ENCODE peak calls at places on chromosomes 16 and 17, in four cellular contexts. B is heart right ventricle; P is CD8-positive, alpha-beta memory T cell; H is GM12878. O is an unnamed sample.

GRCh38 chr16:22262460-22262859 is 34.7 kb upstream of the POLR3E start:
- DNase-seq in B (no peak), P (no peak), H (no peak), O (no peak)

GRCh38 chr17:57625511-57625910 is 119.6 kb downstream of the CCDC182 start:
- DNase-seq in B (no peak), P (no peak), H (no peak), O (no peak)

GRCh38 chr16:73068546-73069401 is 20.8 kb upstream of the ZFHX3 start:
- DNase-seq in B (peak; percentile 79), P (no peak), H (no peak), O (peak; percentile 97)

GRCh38 chr17:69560987-69561441 is 146.5 kb downstream of the MAP2K6 start:
- DNase-seq in B (no peak), P (no peak), H (no peak), O (no peak)

GRCh38 chr17:38922538-38923291 is 2.7 kb upstream of the LASP1NB start:
- DNase-seq in B (peak; percentile 91), P (no peak), H (no peak), O (peak; percentile 89)

GRCh38 chr17:43332211-43332610 is 66.6 kb upstream of the ARL4D start:
- DNase-seq in B (no peak), P (no peak), H (no peak), O (no peak)

GRCh38 chr16:17213025-17213424 is 257.7 kb downstream of the XYLT1 start:
- DNase-seq in B (no peak), P (no peak), H (no peak), O (no peak)

GRCh38 chr17:48181653-48182052 is 74.1 kb downstream of the SNX11 start:
- DNase-seq in B (no peak), P (no peak), H (no peak), O (no peak)

GRCh38 chr17:48175692-48176450 is 68.3 kb downstream of the SNX11 start:
- DNase-seq in B (no peak), P (no peak), H (no peak), O (no peak)

GRCh38 chr17:17834974-17835373 is 1.8 kb downstream of the SREBF1 start:
- DNase-seq in B (no peak), P (no peak), H (no peak), O (no peak)

GRCh38 chr17:17836818-17837379 is at the start of gene SREBF1:
- DNase-seq in B (no peak), P (peak; percentile 66), H (no peak), O (no peak)

GRCh38 chr17:17837380-17837821 is 615 bp upstream of the SREBF1 start:
- DNase-seq in B (peak; percentile 83), P (no peak), H (no peak), O (no peak)

GRCh38 chr17:17835415-17836249 is 1.2 kb downstream of the SREBF1 start:
- DNase-seq in B (no peak), P (no peak), H (no peak), O (no peak)

GRCh38 chr17:17836250-17836817 is 452 bp downstream of the SREBF1 start:
- DNase-seq in B (peak; percentile 98), P (peak; percentile 98), H (peak; percentile 85), O (peak; percentile 90)
- H3K4me1 ChIP-seq in B (peaks cover 72% of the 10 kb centered on the region), P (peaks cover 65% of the 10 kb centered on the region), H (peaks cover 50% of the 10 kb centered on the region), O (peaks cover 52% of the 10 kb centered on the region)

GRCh38 chr17:13230908-13231307 is 213.1 kb upstream of the ELAC2 start:
- DNase-seq in B (no peak), P (no peak), H (no peak), O (no peak)
- H3K27ac ChIP-seq in B (no peak overlapping the region), P (no peak overlapping the region), H (no peak overlapping the region), O (no peak overlapping the region)

DNA sequence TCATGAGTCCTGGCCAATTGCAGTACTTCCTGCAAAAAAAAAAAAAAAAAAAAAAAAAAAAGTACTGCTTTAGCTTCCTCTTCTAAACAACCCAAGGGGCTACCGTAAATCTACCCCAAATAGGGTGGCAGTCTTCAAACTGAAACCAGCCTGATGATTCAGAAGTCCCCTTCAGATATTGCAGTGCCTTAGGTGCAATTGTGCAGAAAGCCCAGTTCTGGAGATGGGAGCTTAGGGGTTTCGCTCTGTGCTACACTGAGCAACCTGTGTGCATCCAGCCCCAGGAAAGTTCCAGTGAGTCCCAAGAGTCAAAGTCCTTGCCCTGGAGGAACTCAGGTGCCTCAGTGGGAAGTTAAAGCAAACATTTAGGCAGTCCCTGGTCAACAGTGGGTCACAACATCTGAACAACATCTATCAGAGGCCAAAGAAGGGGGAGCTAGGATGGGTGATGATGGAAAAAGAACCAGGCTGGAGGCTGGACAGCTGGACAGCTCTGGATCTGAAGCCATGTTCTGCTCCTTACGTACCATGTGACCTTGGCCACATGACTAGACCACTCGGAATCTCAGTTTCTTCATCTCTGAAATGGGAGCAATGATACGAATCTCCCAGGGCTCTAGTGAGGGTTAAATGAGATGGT is 6.7 kb upstream of the CIITA start:
- DNase-seq in B (no peak), P (no peak), H (no peak), O (no peak)
- H3K4me1 ChIP-seq in B (peaks cover 57% of the 10 kb centered on the region), P (peaks cover 26% of the 10 kb centered on the region), H (peaks cover 79% of the 10 kb centered on the region), O (no peaks in the 10 kb centered on the region)

DNA sequence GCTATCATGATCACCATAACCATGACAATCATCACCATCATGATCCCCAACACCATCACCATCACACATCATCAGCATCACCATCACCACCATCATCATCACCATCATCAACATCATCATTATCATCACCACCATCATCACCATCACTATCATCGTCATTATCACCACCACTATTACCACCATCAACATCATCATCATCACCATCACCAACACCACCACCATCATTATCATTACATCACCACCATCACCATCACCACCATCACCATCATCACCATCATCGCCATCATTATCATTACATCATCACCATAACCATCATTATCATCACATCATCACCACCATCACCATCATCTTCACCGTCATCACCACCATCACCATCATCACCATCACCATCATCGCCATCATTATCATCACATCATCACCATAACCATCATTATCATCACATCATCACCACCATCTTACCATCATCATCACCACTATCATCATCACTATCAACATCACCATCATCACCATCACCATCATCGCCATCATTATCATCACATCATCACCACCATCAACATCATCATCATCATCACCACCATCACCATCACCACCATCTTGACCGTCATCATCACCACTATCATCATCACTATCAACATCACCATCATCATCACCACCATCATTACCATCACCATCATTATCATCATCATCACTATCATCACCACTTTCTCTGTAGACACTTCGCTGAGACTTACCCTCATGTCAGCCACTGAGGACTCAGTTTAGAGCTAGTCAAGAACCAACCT is 366.0 kb downstream of the C16orf95 start:
- DNase-seq in B (no peak), P (no peak), H (no peak), O (no peak)
- H3K27ac ChIP-seq in B (no peak overlapping the region), P (no peak overlapping the region), H (no peak overlapping the region), O (no peak overlapping the region)

DNA sequence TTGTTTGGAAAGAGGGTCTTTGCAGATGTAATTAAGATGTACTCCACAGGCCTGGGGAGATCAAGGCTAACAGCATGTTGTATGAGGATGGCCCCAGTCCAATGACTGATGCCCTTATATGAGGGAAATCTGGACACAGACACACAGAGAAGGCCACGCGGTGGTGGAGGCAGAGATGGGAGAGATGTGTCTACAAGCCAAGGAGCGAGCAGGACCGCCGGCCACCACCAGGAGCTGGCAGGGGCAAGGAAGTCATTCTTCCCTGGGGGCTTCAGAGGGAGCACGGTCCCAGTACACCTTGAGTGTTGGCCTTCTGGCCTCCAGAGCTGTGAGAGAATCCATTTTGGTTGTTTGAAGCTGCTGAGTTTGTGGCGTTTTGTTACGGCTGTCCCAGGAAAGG is 14.7 kb downstream of the SOCS3 start:
- DNase-seq in B (no peak), P (no peak), H (no peak), O (no peak)
- H3K4me1 ChIP-seq in B (peaks cover 57% of the 10 kb centered on the region), P (peaks cover 71% of the 10 kb centered on the region), H (peaks cover 42% of the 10 kb centered on the region), O (peaks cover 22% of the 10 kb centered on the region)

GRCh38 chr16:69131749-69132423 is 502 bp downstream of the CHTF8 start:
- DNase-seq in B (peak; percentile 83), P (peak; percentile 68), H (peak; percentile 24), O (no peak)

GRCh38 chr16:69130461-69130860 is 1.9 kb downstream of the CHTF8 start:
- DNase-seq in B (no peak), P (no peak), H (no peak), O (no peak)

GRCh38 chr16:69132424-69133252 is at the start of the genes CHTF8 and UTP4:
- DNase-seq in B (peak; percentile 87), P (peak; percentile 80), H (no peak), O (peak; percentile 90)

GRCh38 chr16:69131167-69131748 is 1.1 kb downstream of the CHTF8 start:
- DNase-seq in B (peak; percentile 35), P (no peak), H (no peak), O (no peak)

DNA sequence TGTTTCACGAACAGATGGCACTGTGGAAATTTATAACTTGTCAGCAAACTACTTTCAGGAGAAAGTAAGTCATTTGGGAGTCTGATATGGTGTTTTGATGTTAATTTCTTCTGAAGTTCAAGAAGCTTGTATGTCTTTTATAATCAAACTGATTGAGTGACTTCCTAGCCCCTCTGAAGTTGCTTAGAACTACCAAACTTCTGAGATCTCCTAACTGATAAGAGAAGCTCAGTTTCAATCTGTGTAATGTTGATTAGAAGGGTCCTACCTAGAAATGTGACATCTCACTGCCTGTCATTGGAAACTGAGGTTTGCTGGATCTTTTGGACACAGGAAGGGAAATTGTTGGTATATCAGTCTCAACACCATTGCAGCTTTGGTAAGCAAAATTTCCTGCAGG is 1.1 kb downstream of the UTP4 start:
- DNase-seq in B (no peak), P (no peak), H (no peak), O (no peak)
- H3K27ac ChIP-seq in B (peak overlapping the region; percentile 97), P (peak overlapping the region; percentile 77), H (peak overlapping the region; percentile 96), O (no peak overlapping the region)

GRCh38 chr17:46099865-46100264 is 93.4 kb downstream of the KANSL1 start:
- DNase-seq in B (no peak), P (no peak), H (no peak), O (no peak)
- H3K4me1 ChIP-seq in B (peaks cover 57% of the 10 kb centered on the region), P (peaks cover 37% of the 10 kb centered on the region), H (peaks cover 19% of the 10 kb centered on the region), O (peaks cover 6% of the 10 kb centered on the region)